ENCODE peak calls at places on chromosomes 4 and X, in eight cellular contexts. One of them, this sample, is unnamed.

GRCh38 chr4:8464376-8464775 is 23.8 kb downstream of the TRMT44 start:
- DNase-seq in left cardiac atrium: no peak
- DNase-seq in NCI-H1694 treated with DMSO at 0.1 percent for 48 hours: no peak
- DNase-seq in fibroblast of mammary gland: no peak
- DNase-seq in NCI-H345: no peak
- DNase-seq in NCI-H1092 treated with DMSO at 0.1 percent for 48 hours: no peak
- DNase-seq in cardiac fibroblast: no peak
- DNase-seq in PC-3: no peak
- DNase-seq in this sample: no peak

GRCh38 chr4:80875642-80876041 is 154.9 kb upstream of the BMP3 start:
- DNase-seq in fibroblast of mammary gland: no peak
- DNase-seq in NCI-H345: no peak
- DNase-seq in PC-3: no peak
- DNase-seq in NCI-H1694 treated with DMSO at 0.1 percent for 48 hours: no peak
- DNase-seq in left cardiac atrium: no peak
- DNase-seq in NCI-H1092 treated with DMSO at 0.1 percent for 48 hours: no peak
- DNase-seq in cardiac fibroblast: no peak
- DNase-seq in this sample: no peak

GRCh38 chr4:17577660-17578481 is 873 bp downstream of the LAP3 start:
- DNase-seq in left cardiac atrium: peak; percentile 58
- DNase-seq in NCI-H1092 treated with DMSO at 0.1 percent for 48 hours: peak; percentile 39
- DNase-seq in fibroblast of mammary gland: peak; percentile 32
- DNase-seq in NCI-H1694 treated with DMSO at 0.1 percent for 48 hours: no peak
- DNase-seq in PC-3: peak; percentile 19
- DNase-seq in NCI-H345: no peak
- DNase-seq in cardiac fibroblast: peak; percentile 29
- DNase-seq in this sample: peak; percentile 22

GRCh38 chr4:83819582-83819981 is 283.7 kb downstream of the GPAT3 start:
- DNase-seq in fibroblast of mammary gland: no peak
- DNase-seq in NCI-H345: no peak
- DNase-seq in PC-3: no peak
- DNase-seq in NCI-H1694 treated with DMSO at 0.1 percent for 48 hours: no peak
- DNase-seq in NCI-H1092 treated with DMSO at 0.1 percent for 48 hours: no peak
- DNase-seq in cardiac fibroblast: no peak
- DNase-seq in left cardiac atrium: no peak
- DNase-seq in this sample: no peak

GRCh38 chr4:121824950-121825349 is 1.3 kb upstream of the CCNA2 start:
- DNase-seq in NCI-H345: no peak
- DNase-seq in cardiac fibroblast: no peak
- DNase-seq in fibroblast of mammary gland: no peak
- DNase-seq in PC-3: no peak
- DNase-seq in NCI-H1694 treated with DMSO at 0.1 percent for 48 hours: no peak
- DNase-seq in NCI-H1092 treated with DMSO at 0.1 percent for 48 hours: no peak
- DNase-seq in left cardiac atrium: no peak
- DNase-seq in this sample: no peak

GRCh38 chrX:114930227-114930626 is 87.2 kb downstream of the IL13RA2 start:
- DNase-seq in NCI-H1694 treated with DMSO at 0.1 percent for 48 hours: no peak
- DNase-seq in NCI-H1092 treated with DMSO at 0.1 percent for 48 hours: no peak
- DNase-seq in cardiac fibroblast: peak; percentile 14
- DNase-seq in NCI-H345: no peak
- DNase-seq in PC-3: no peak
- DNase-seq in fibroblast of mammary gland: no peak
- DNase-seq in left cardiac atrium: no peak
- DNase-seq in this sample: no peak

GRCh38 chrX:44082829-44083228 is 109.6 kb upstream of the NDP start:
- DNase-seq in NCI-H1694 treated with DMSO at 0.1 percent for 48 hours: no peak
- DNase-seq in PC-3: no peak
- DNase-seq in left cardiac atrium: no peak
- DNase-seq in cardiac fibroblast: no peak
- DNase-seq in NCI-H345: no peak
- DNase-seq in NCI-H1092 treated with DMSO at 0.1 percent for 48 hours: no peak
- DNase-seq in fibroblast of mammary gland: no peak
- DNase-seq in this sample: no peak

GRCh38 chr4:139028191-139028661 is 12.6 kb downstream of the NOCT start:
- DNase-seq in NCI-H1092 treated with DMSO at 0.1 percent for 48 hours: no peak
- DNase-seq in PC-3: no peak
- DNase-seq in NCI-H1694 treated with DMSO at 0.1 percent for 48 hours: no peak
- DNase-seq in fibroblast of mammary gland: no peak
- DNase-seq in cardiac fibroblast: no peak
- DNase-seq in NCI-H345: peak; percentile 46
- DNase-seq in left cardiac atrium: peak; percentile 75
- DNase-seq in this sample: peak; percentile 45

GRCh38 chr4:109676886-109677285 is 26.4 kb downstream of the CASP6 start:
- DNase-seq in PC-3: peak; percentile 4
- DNase-seq in fibroblast of mammary gland: no peak
- DNase-seq in NCI-H1092 treated with DMSO at 0.1 percent for 48 hours: no peak
- DNase-seq in left cardiac atrium: no peak
- DNase-seq in NCI-H345: no peak
- DNase-seq in NCI-H1694 treated with DMSO at 0.1 percent for 48 hours: no peak
- DNase-seq in cardiac fibroblast: no peak
- DNase-seq in this sample: no peak

GRCh38 chr4:57190651-57191481 is 80.7 kb upstream of the IGFBP7 start:
- DNase-seq in NCI-H1694 treated with DMSO at 0.1 percent for 48 hours: no peak
- DNase-seq in NCI-H1092 treated with DMSO at 0.1 percent for 48 hours: no peak
- DNase-seq in PC-3: peak; percentile 57
- DNase-seq in NCI-H345: no peak
- DNase-seq in fibroblast of mammary gland: peak; percentile 40
- DNase-seq in left cardiac atrium: no peak
- DNase-seq in cardiac fibroblast: peak; percentile 55
- DNase-seq in this sample: peak; percentile 48

GRCh38 chr4:15373363-15373762 is 54.5 kb upstream of the C1QTNF7 start:
- DNase-seq in cardiac fibroblast: peak; percentile 50
- DNase-seq in fibroblast of mammary gland: peak; percentile 47
- DNase-seq in NCI-H345: no peak
- DNase-seq in PC-3: no peak
- DNase-seq in NCI-H1694 treated with DMSO at 0.1 percent for 48 hours: no peak
- DNase-seq in NCI-H1092 treated with DMSO at 0.1 percent for 48 hours: no peak
- DNase-seq in left cardiac atrium: no peak
- DNase-seq in this sample: no peak

GRCh38 chr4:156705291-156705690 is 266.3 kb downstream of the PDGFC start:
- DNase-seq in left cardiac atrium: no peak
- DNase-seq in NCI-H1092 treated with DMSO at 0.1 percent for 48 hours: no peak
- DNase-seq in cardiac fibroblast: peak; percentile 19
- DNase-seq in fibroblast of mammary gland: peak; percentile 6
- DNase-seq in PC-3: peak; percentile 26
- DNase-seq in NCI-H345: no peak
- DNase-seq in NCI-H1694 treated with DMSO at 0.1 percent for 48 hours: no peak
- DNase-seq in this sample: no peak

GRCh38 chr4:109462802-109463201 is 29.2 kb downstream of the SEC24B start:
- DNase-seq in fibroblast of mammary gland: peak; percentile 59
- DNase-seq in cardiac fibroblast: peak; percentile 39
- DNase-seq in left cardiac atrium: no peak
- DNase-seq in PC-3: no peak
- DNase-seq in NCI-H1092 treated with DMSO at 0.1 percent for 48 hours: no peak
- DNase-seq in NCI-H345: no peak
- DNase-seq in NCI-H1694 treated with DMSO at 0.1 percent for 48 hours: no peak
- DNase-seq in this sample: no peak

GRCh38 chr4:150297861-150298474 is 219.7 kb downstream of the DCLK2 start:
- DNase-seq in NCI-H1092 treated with DMSO at 0.1 percent for 48 hours: peak; percentile 51
- DNase-seq in fibroblast of mammary gland: peak; percentile 80
- DNase-seq in NCI-H345: peak; percentile 1
- DNase-seq in left cardiac atrium: peak; percentile 37
- DNase-seq in PC-3: peak; percentile 76
- DNase-seq in NCI-H1694 treated with DMSO at 0.1 percent for 48 hours: peak; percentile 70
- DNase-seq in cardiac fibroblast: peak; percentile 88
- DNase-seq in this sample: no peak

GRCh38 chr4:30754021-30754420 is 33.9 kb downstream of the PCDH7 start:
- DNase-seq in left cardiac atrium: no peak
- DNase-seq in NCI-H1092 treated with DMSO at 0.1 percent for 48 hours: no peak
- DNase-seq in fibroblast of mammary gland: peak; percentile 47
- DNase-seq in NCI-H1694 treated with DMSO at 0.1 percent for 48 hours: no peak
- DNase-seq in PC-3: peak; percentile 63
- DNase-seq in cardiac fibroblast: peak; percentile 53
- DNase-seq in NCI-H345: no peak
- DNase-seq in this sample: no peak

GRCh38 chr4:7067147-7067522 is 729 bp downstream of the GRPEL1 start:
- DNase-seq in PC-3: peak; percentile 31
- DNase-seq in NCI-H1694 treated with DMSO at 0.1 percent for 48 hours: no peak
- DNase-seq in NCI-H345: no peak
- DNase-seq in cardiac fibroblast: peak; percentile 50
- DNase-seq in NCI-H1092 treated with DMSO at 0.1 percent for 48 hours: no peak
- DNase-seq in fibroblast of mammary gland: peak; percentile 30
- DNase-seq in left cardiac atrium: no peak
- DNase-seq in this sample: no peak

GRCh38 chr4:55947254-55947882 is 1.4 kb upstream of the CEP135 start:
- DNase-seq in left cardiac atrium: no peak
- DNase-seq in NCI-H1694 treated with DMSO at 0.1 percent for 48 hours: peak; percentile 3
- DNase-seq in NCI-H345: no peak
- DNase-seq in NCI-H1092 treated with DMSO at 0.1 percent for 48 hours: no peak
- DNase-seq in fibroblast of mammary gland: no peak
- DNase-seq in cardiac fibroblast: peak; percentile 36
- DNase-seq in PC-3: no peak
- DNase-seq in this sample: no peak

GRCh38 chrX:119507206-119507605 is 39.0 kb downstream of the SLC25A5 start:
- DNase-seq in NCI-H1694 treated with DMSO at 0.1 percent for 48 hours: no peak
- DNase-seq in NCI-H345: no peak
- DNase-seq in cardiac fibroblast: no peak
- DNase-seq in left cardiac atrium: no peak
- DNase-seq in NCI-H1092 treated with DMSO at 0.1 percent for 48 hours: no peak
- DNase-seq in PC-3: no peak
- DNase-seq in fibroblast of mammary gland: no peak
- DNase-seq in this sample: no peak

GRCh38 chrX:74536142-74537010 is 78.0 kb downstream of the RLIM start:
- DNase-seq in NCI-H345: peak; percentile 73
- DNase-seq in PC-3: peak; percentile 78
- DNase-seq in left cardiac atrium: peak; percentile 90
- DNase-seq in NCI-H1092 treated with DMSO at 0.1 percent for 48 hours: peak; percentile 80
- DNase-seq in NCI-H1694 treated with DMSO at 0.1 percent for 48 hours: peak; percentile 83
- DNase-seq in fibroblast of mammary gland: peak; percentile 85
- DNase-seq in cardiac fibroblast: peak; percentile 78
- DNase-seq in this sample: peak; percentile 45

GRCh38 chr4:95248713-95249401 is 299.9 kb downstream of the UNC5C start:
- DNase-seq in fibroblast of mammary gland: peak; percentile 2
- DNase-seq in NCI-H345: no peak
- DNase-seq in NCI-H1694 treated with DMSO at 0.1 percent for 48 hours: no peak
- DNase-seq in NCI-H1092 treated with DMSO at 0.1 percent for 48 hours: no peak
- DNase-seq in cardiac fibroblast: peak; percentile 48
- DNase-seq in PC-3: peak; percentile 85
- DNase-seq in left cardiac atrium: no peak
- DNase-seq in this sample: no peak

This sample was measured in Caco-2.